ENCODE peak calls at places on chromosomes 4 and X, in eight cellular contexts. C is NCI-H1048; J is stimulated activated CD4-positive, alpha-beta T cell treated with anti-CD3 and anti-CD28 coated beads, Interleukin-1b, Interleukin-23, amount 100 ng/mL, for 4 hours; X is activated CD8-positive, alpha-beta memory T cell treated with anti-CD3 and anti-CD28 coated beads, Interleukin-2, amount 50 U/mL, for 48 hours; F is COR-L47; M is NCI-H1092; R is neural crest cell; D is activated CD4-positive, alpha-beta T cell treated with anti-CD3 and anti-CD28 coated beads, Interleukin-2, amount 10 ng/mL, durations not matched to agents 7 days and 5 days. K is an unnamed sample.
A peak's percentile ranks its signal among the peaks of the same experiment; 100 is the strongest.

GRCh38 chr4:142823796-142824195 is 22.3 kb downstream of the INPP4B start:
- DNase-seq in F (no peak), D (no peak), X (no peak), C (no peak), R (no peak), M (no peak), J (no peak), K (no peak)

GRCh38 chrX:13059676-13060499 is 15.5 kb upstream of the FAM9C start:
- DNase-seq in C (no peak), R (no peak), D (no peak), X (no peak), J (no peak), F (no peak), M (no peak), K (peak; percentile 75)

GRCh38 chr4:93791570-93792195 is 36.9 kb upstream of the ATOH1 start:
- DNase-seq in D (peak; percentile 32), F (peak; percentile 71), C (peak; percentile 38), J (no peak), X (peak; percentile 59), M (no peak), R (peak; percentile 52), K (peak; percentile 63)

GRCh38 chrX:120456973-120457372 is 12.1 kb downstream of the LAMP2 start:
- DNase-seq in F (no peak), C (no peak), J (no peak), X (no peak), M (no peak), D (peak; percentile 43), R (no peak), K (no peak)

GRCh38 chrX:77953708-77954107 is 15.7 kb downstream of the PGAM4 start:
- DNase-seq in M (no peak), R (no peak), D (no peak), F (no peak), X (no peak), J (no peak), C (no peak), K (no peak)

GRCh38 chr4:169383724-169384123 is 113.0 kb upstream of the SH3RF1 start:
- DNase-seq in F (no peak), C (no peak), J (no peak), D (no peak), X (no peak), M (no peak), R (no peak), K (peak; percentile 72)

GRCh38 chrX:19017271-19017670 is 33.4 kb upstream of the PHKA2 start:
- DNase-seq in X (no peak), J (no peak), D (no peak), C (no peak), R (peak; percentile 2), F (peak; percentile 1), M (no peak), K (peak; percentile 8)

GRCh38 chr4:108372678-108373077 is 203.9 kb upstream of the LEF1 start:
- DNase-seq in M (no peak), F (no peak), J (peak; percentile 12), R (no peak), X (peak; percentile 62), D (peak; percentile 39), C (no peak), K (no peak)

GRCh38 chrX:11188664-11189063 is 77.5 kb downstream of the HCCS start:
- DNase-seq in F (no peak), J (no peak), D (no peak), X (peak; percentile 42), C (no peak), R (no peak), M (no peak), K (no peak)

GRCh38 chrX:121308276-121308805 is 260.9 kb downstream of the GLUD2 start:
- DNase-seq in F (no peak), M (peak; percentile 4), J (peak; percentile 20), D (peak; percentile 36), R (peak; percentile 1), X (peak; percentile 56), C (no peak), K (peak; percentile 82)

GRCh38 chr4:110184124-110184790 is 14.2 kb downstream of the ELOVL6 start:
- DNase-seq in D (no peak), C (no peak), X (no peak), F (peak; percentile 14), J (no peak), M (no peak), R (no peak), K (no peak)

GRCh38 chr4:176641237-176641636 is 151.5 kb downstream of the VEGFC start:
- DNase-seq in R (no peak), J (no peak), X (no peak), C (no peak), F (no peak), M (no peak), D (no peak), K (no peak)

GRCh38 chr4:96676754-96677435 is 837.0 kb downstream of the PDHA2 start:
- DNase-seq in R (no peak), D (no peak), F (no peak), C (no peak), J (no peak), X (no peak), M (no peak), K (no peak)

GRCh38 chrX:26789751-26790150 is 573.8 kb downstream of the MAGEB5 start:
- DNase-seq in M (no peak), J (no peak), F (no peak), R (no peak), D (no peak), X (no peak), C (no peak), K (no peak)

GRCh38 chrX:149818652-149819051 is 36.9 kb downstream of the MAGEA9 start:
- DNase-seq in R (no peak), X (no peak), C (no peak), J (no peak), M (no peak), D (no peak), F (no peak), K (no peak)

GRCh38 chrX:51834076-51834475 is 59.3 kb upstream of the MAGED1 start:
- DNase-seq in D (no peak), M (no peak), C (no peak), F (no peak), J (no peak), X (no peak), R (no peak), K (no peak)